ENCODE peak calls at places on chromosomes 5 and 9, in four cellular contexts. C is stromal cell of bone marrow, Y is nephron progenitor cell, Z is anterior cingulate cortex. S is an unnamed sample.

GRCh38 chr9:133460405-133461175 is 812 bp downstream of the CACFD1 start:
- DNase-seq in Z (peak; percentile 57), Y (no peak), C (no peak), S (no peak)

GRCh38 chr5:113435571-113435970 is 782 bp upstream of the TSSK1B start:
- DNase-seq in Y (no peak), C (no peak), Z (peak; percentile 5), S (no peak)

GRCh38 chr5:591746-592145 is 20.4 kb upstream of the CEP72 start:
- DNase-seq in C (no peak), Z (no peak), Y (no peak), S (no peak)

GRCh38 chr5:23419115-23419514 is 88.3 kb upstream of the PRDM9 start:
- DNase-seq in C (no peak), Y (peak; percentile 6), Z (no peak), S (no peak)

GRCh38 chr5:72470817-72471216 is 36.4 kb downstream of the ZNF366 start:
- DNase-seq in C (no peak), Z (no peak), Y (no peak), S (no peak)

GRCh38 chr9:1458503-1458902 is 408.3 kb downstream of the DMRT2 start:
- DNase-seq in C (peak; percentile 47), Z (no peak), Y (no peak), S (peak; percentile 53)

GRCh38 chr9:135415586-135415985 is 64.0 kb upstream of the PPP1R26 start:
- DNase-seq in Y (no peak), Z (no peak), C (no peak), S (no peak)

GRCh38 chr5:95078868-95079267 is 206.0 kb downstream of the MCTP1 start:
- DNase-seq in Z (no peak), C (no peak), Y (no peak), S (no peak)

GRCh38 chr5:79069488-79070001 is at the start of the genes BHMT2 and DMGDH:
- DNase-seq in Z (no peak), C (peak; percentile 22), Y (no peak), S (peak; percentile 28)

GRCh38 chr9:35490910-35491465 is 1.1 kb downstream of the RUSC2 start:
- DNase-seq in Z (no peak), C (no peak), Y (no peak), S (no peak)

GRCh38 chr9:87783180-87783579 is 57.3 kb downstream of the CTSL start:
- DNase-seq in C (no peak), Z (no peak), Y (no peak), S (no peak)